ENCODE peak calls at places on chromosomes 1 and 21, in nine cellular contexts. W is GM10248; Y is CD8-positive, alpha-beta T cell; F is right atrium auricular region; D is posterior cingulate gyrus; A is HS-5; I is activated naive CD4-positive, alpha-beta T cell treated with Interleukin-2 at 50 U/mL for 16 hours; Z is activated CD8-positive, alpha-beta memory T cell treated with anti-CD3 and anti-CD28 coated beads for 48 hours; M is B cell. N is an unnamed sample.

GRCh38 chr1:208044568-208045241 is 133.8 kb upstream of the CD34 start:
- DNase-seq in W (no peak), Y (no peak), F (no peak), D (no peak), A (no peak), I (no peak), Z (no peak), M (no peak), N (no peak)

GRCh38 chr1:56948403-56949023 is 17.3 kb downstream of the C8B start:
- DNase-seq in W (no peak), Y (no peak), F (no peak), D (no peak), A (no peak), I (no peak), Z (no peak), M (no peak), N (no peak)

GRCh38 chr1:42951588-42951987 is 7.1 kb downstream of the SLC2A1 start:
- DNase-seq in W (no peak), Y (no peak), F (no peak), D (no peak), A (no peak), I (no peak), Z (no peak), M (no peak), N (no peak)

GRCh38 chr21:17462276-17462981 is 50.4 kb upstream of the CXADR start:
- DNase-seq in W (no peak), Y (no peak), F (no peak), D (no peak), A (no peak), I (no peak), Z (no peak), M (no peak), N (no peak)

GRCh38 chr1:51648180-51649109 is 31.6 kb downstream of the OSBPL9 start:
- DNase-seq in W (no peak), Y (no peak), F (peak), D (no peak), A (peak), I (no peak), Z (no peak), M (no peak), N (peak)

GRCh38 chr1:236282159-236282716 is 480 bp upstream of the ERO1B start:
- DNase-seq in W (peak), Y (peak), F (no peak), D (no peak), A (no peak), I (peak), Z (no peak), M (peak), N (no peak)

GRCh38 chr1:201783572-201783971 is 45.4 kb upstream of the IPO9 start:
- DNase-seq in W (no peak), Y (no peak), F (no peak), D (no peak), A (no peak), I (no peak), Z (no peak), M (no peak), N (no peak)

GRCh38 chr1:84689514-84690396 is 506 bp downstream of the SSX2IP start:
- DNase-seq in W (no peak), Y (no peak), F (peak), D (peak), A (no peak), I (no peak), Z (no peak), M (no peak), N (peak)

GRCh38 chr1:80656011-80656627 is 1144.6 kb upstream of the ADGRL2 start:
- DNase-seq in W (peak), Y (no peak), F (no peak), D (no peak), A (no peak), I (no peak), Z (no peak), M (peak), N (peak)

GRCh38 chr1:43359696-43360095 is 915 bp downstream of the CDC20 start:
- DNase-seq in W (no peak), Y (no peak), F (no peak), D (no peak), A (no peak), I (no peak), Z (no peak), M (no peak), N (no peak)

GRCh38 chr1:243568793-243569192 is 281.2 kb downstream of the AKT3 start:
- DNase-seq in W (no peak), Y (no peak), F (no peak), D (no peak), A (no peak), I (no peak), Z (no peak), M (no peak), N (no peak)

GRCh38 chr1:187848321-187848720 is 1019.6 kb downstream of the PLA2G4A start:
- DNase-seq in W (no peak), Y (no peak), F (no peak), D (no peak), A (no peak), I (no peak), Z (no peak), M (no peak), N (no peak)

GRCh38 chr1:205569411-205570172 is 62.2 kb downstream of the ELK4 start:
- DNase-seq in W (no peak), Y (no peak), F (no peak), D (no peak), A (no peak), I (no peak), Z (no peak), M (no peak), N (no peak)

GRCh38 chr1:8463144-8463927 is 145.4 kb downstream of the SLC45A1 start:
- DNase-seq in W (no peak), Y (no peak), F (no peak), D (no peak), A (no peak), I (no peak), Z (no peak), M (no peak), N (no peak)

GRCh38 chr1:117902944-117903343 is 26.5 kb downstream of the GDAP2 start:
- DNase-seq in W (no peak), Y (no peak), F (no peak), D (no peak), A (no peak), I (no peak), Z (no peak), M (no peak), N (no peak)

GRCh38 chr1:153540394-153541361 is at the start of gene S100A5:
- DNase-seq in W (peak), Y (peak), F (no peak), D (no peak), A (no peak), I (peak), Z (no peak), M (peak), N (no peak)

GRCh38 chr21:37546949-37547614 is 180.5 kb downstream of the DYRK1A start:
- DNase-seq in W (no peak), Y (no peak), F (peak), D (no peak), A (no peak), I (no peak), Z (no peak), M (no peak), N (no peak)

GRCh38 chr1:6348511-6349191 is 44.9 kb downstream of the ACOT7 start:
- DNase-seq in W (no peak), Y (peak), F (no peak), D (no peak), A (no peak), I (peak), Z (peak), M (no peak), N (no peak)

GRCh38 chr1:234875953-234876814 is 252.5 kb downstream of the TOMM20 start:
- DNase-seq in W (peak), Y (no peak), F (peak), D (no peak), A (no peak), I (peak), Z (no peak), M (no peak), N (no peak)

GRCh38 chr1:206785366-206785765 is 13.1 kb upstream of the IL10 start:
- DNase-seq in W (no peak), Y (no peak), F (no peak), D (no peak), A (no peak), I (no peak), Z (no peak), M (no peak), N (no peak)

GRCh38 chr1:223713546-223714420 is 1.4 kb downstream of the CAPN2 start:
- DNase-seq in W (no peak), Y (no peak), F (no peak), D (no peak), A (no peak), I (no peak), Z (no peak), M (no peak), N (no peak)

GRCh38 chr1:29687601-29688244 is 451.4 kb downstream of the PTPRU start:
- DNase-seq in W (no peak), Y (no peak), F (no peak), D (no peak), A (no peak), I (no peak), Z (no peak), M (no peak), N (no peak)

N was measured in SK-N-DZ.